ENCODE peak calls at places on chromosomes 4 and X, in eight cellular contexts. J is mammary epithelial cell; Z is GM12891; T is activated naive CD8-positive, alpha-beta T cell treated with anti-CD3 and anti-CD28 coated beads, Interleukin-2, amount 10 ng/mL, durations not matched to agents 7 days and 5 days; X is AG08396; C is effector memory CD4-positive, alpha-beta T cell; R is T-cell; G is stimulated activated CD4-positive, alpha-beta T cell treated with anti-CD3 and anti-CD28 coated beads, Interleukin-12 subunit alpha, Interleukin-12 subunit beta, amount 100 ng/mL, for 24 hours. E is an unnamed sample.

GRCh38 chr4:169404959-169405358 is 134.2 kb upstream of the SH3RF1 start:
- DNase-seq in T (no peak), X (no peak), J (peak), G (no peak), R (no peak), Z (no peak), C (no peak), E (no peak)

GRCh38 chr4:3362431-3363287 is 69.8 kb downstream of the RGS12 start:
- DNase-seq in T (no peak), X (no peak), G (no peak), C (no peak), R (no peak), Z (no peak), J (no peak), E (no peak)

GRCh38 chr4:156765277-156765676 is 206.3 kb downstream of the PDGFC start:
- DNase-seq in T (no peak), R (no peak), Z (no peak), G (no peak), J (no peak), C (no peak), X (no peak), E (no peak)

GRCh38 chr4:59728496-59728895 is 1471.6 kb upstream of the ADGRL3 start:
- DNase-seq in C (no peak), X (no peak), J (no peak), R (no peak), G (no peak), T (no peak), Z (no peak), E (no peak)

GRCh38 chrX:153530411-153531145 is 13.1 kb downstream of the ATP2B3 start:
- DNase-seq in C (no peak), X (no peak), J (no peak), Z (no peak), T (no peak), G (no peak), R (no peak), E (no peak)

GRCh38 chr4:184118516-184118915 is 99.2 kb downstream of the ENPP6 start:
- DNase-seq in T (no peak), C (no peak), J (no peak), X (no peak), G (no peak), R (no peak), Z (no peak), E (no peak)

GRCh38 chr4:57442834-57443291 is 332.7 kb upstream of the IGFBP7 start:
- DNase-seq in X (peak), C (no peak), J (peak), G (no peak), R (no peak), Z (no peak), T (no peak), E (no peak)

GRCh38 chrX:153926594-153926862 is 464 bp upstream of the ARHGAP4 start:
- DNase-seq in J (no peak), G (no peak), C (no peak), R (no peak), T (no peak), X (no peak), Z (no peak), E (no peak)

GRCh38 chr4:136484996-136485395 is 1047.3 kb downstream of the PCDH18 start:
- DNase-seq in Z (no peak), C (no peak), J (no peak), X (no peak), G (no peak), T (no peak), R (no peak), E (no peak)

GRCh38 chr4:75727073-75727472 is 2.7 kb downstream of the USO1 start:
- DNase-seq in C (no peak), R (no peak), Z (no peak), G (no peak), J (no peak), T (no peak), X (no peak), E (no peak)

GRCh38 chr4:124061413-124061812 is 651.1 kb downstream of the ANKRD50 start:
- DNase-seq in X (no peak), C (no peak), T (no peak), R (no peak), G (no peak), Z (no peak), J (peak), E (no peak)

GRCh38 chrX:105210258-105210657 is 10.2 kb downstream of the TEX13A start:
- DNase-seq in G (no peak), Z (no peak), R (no peak), J (no peak), X (no peak), T (no peak), C (no peak), E (no peak)

GRCh38 chr4:114273246-114273645 is 293.8 kb upstream of the ARSJ start:
- DNase-seq in J (no peak), C (no peak), R (no peak), G (no peak), T (no peak), Z (no peak), X (no peak), E (no peak)

GRCh38 chr4:108144451-108144850 is 24.3 kb downstream of the LEF1 start:
- DNase-seq in T (peak), J (no peak), R (no peak), C (no peak), Z (no peak), G (no peak), X (no peak), E (no peak)

GRCh38 chr4:169439244-169439643 is 168.5 kb upstream of the SH3RF1 start:
- DNase-seq in Z (no peak), T (no peak), R (no peak), X (no peak), J (no peak), C (no peak), G (no peak), E (no peak)

GRCh38 chrX:41692162-41692749 is 3.5 kb downstream of the GPR34 start:
- DNase-seq in G (no peak), X (no peak), R (no peak), C (no peak), T (no peak), Z (no peak), J (no peak), E (no peak)

GRCh38 chrX:23662187-23662586 is 5.1 kb upstream of the PRDX4 start:
- DNase-seq in R (no peak), T (no peak), Z (no peak), G (no peak), J (no peak), X (no peak), C (no peak), E (no peak)

GRCh38 chr4:77025643-77026321 is 50.0 kb downstream of the CCNI start:
- DNase-seq in J (peak), R (no peak), T (no peak), G (no peak), Z (no peak), C (no peak), X (no peak), E (no peak)

GRCh38 chrX:149286940-149287349 is 218.2 kb downstream of the IDS start:
- DNase-seq in G (peak), X (peak), C (peak), Z (peak), T (peak), J (peak), R (peak), E (peak)

GRCh38 chrX:115592997-115593734 is 32.2 kb downstream of the PLS3 start:
- DNase-seq in G (no peak), T (no peak), R (no peak), J (peak), C (no peak), X (no peak), Z (no peak), E (no peak)

GRCh38 chr4:184811484-184812180 is 14.1 kb downstream of the ACSL1 start:
- DNase-seq in C (no peak), R (no peak), T (no peak), X (no peak), G (no peak), J (no peak), Z (no peak), E (no peak)

GRCh38 chr4:154877110-154877760 is 96.2 kb downstream of the RBM46 start:
- DNase-seq in R (no peak), X (no peak), G (no peak), Z (no peak), T (no peak), C (no peak), J (peak), E (no peak)

GRCh38 chr4:90603540-90603939 is 476.3 kb downstream of the CCSER1 start:
- DNase-seq in T (no peak), X (no peak), G (no peak), R (no peak), J (no peak), C (no peak), Z (no peak), E (no peak)

GRCh38 chr4:10028910-10029309 is 7.6 kb upstream of the SLC2A9 start:
- DNase-seq in C (no peak), G (no peak), R (no peak), T (no peak), J (no peak), Z (no peak), X (no peak), E (no peak)

GRCh38 chrX:68824565-68825125 is 4.2 kb upstream of the EFNB1 start:
- DNase-seq in T (no peak), G (no peak), Z (no peak), C (no peak), X (no peak), J (no peak), R (no peak), E (no peak)

GRCh38 chrX:24396236-24396929 is 35.9 kb downstream of the SUPT20HL1 start:
- DNase-seq in Z (no peak), R (no peak), G (no peak), T (no peak), J (peak), C (no peak), X (no peak), E (no peak)

GRCh38 chr4:107900508-107900907 is 30.8 kb upstream of the CYP2U1 start:
- DNase-seq in R (no peak), X (no peak), T (no peak), Z (no peak), G (no peak), C (no peak), J (no peak), E (no peak)

E was measured in GM19239.